ENCODE peak calls at places on chromosomes 4 and X, in eight cellular contexts. One of them, this sample, is unnamed.

GRCh38 chr4:75845992-75846391 is 56.3 kb downstream of the PPEF2 start:
- DNase-seq in esophagus muscularis mucosa: no peak
- DNase-seq in A549: peak; percentile 15
- DNase-seq in transverse colon: no peak
- DNase-seq in SK-N-SH: no peak
- DNase-seq in HepG2: no peak
- DNase-seq in ovary: no peak
- DNase-seq in GM12878: no peak
- DNase-seq in this sample: no peak

GRCh38 chr4:34181311-34181808 is 2063.0 kb downstream of the ARAP2 start:
- DNase-seq in esophagus muscularis mucosa: no peak
- DNase-seq in A549: peak; percentile 90
- DNase-seq in transverse colon: no peak
- DNase-seq in SK-N-SH: no peak
- DNase-seq in HepG2: no peak
- DNase-seq in ovary: no peak
- DNase-seq in GM12878: no peak
- DNase-seq in this sample: no peak

GRCh38 chr4:186514271-186514950 is 41.0 kb downstream of the MTNR1A start:
- DNase-seq in esophagus muscularis mucosa: no peak
- DNase-seq in A549: peak; percentile 1
- DNase-seq in transverse colon: no peak
- DNase-seq in SK-N-SH: no peak
- DNase-seq in HepG2: no peak
- DNase-seq in ovary: no peak
- DNase-seq in GM12878: no peak
- DNase-seq in this sample: no peak

GRCh38 chr4:127580300-127580699 is 52.5 kb upstream of the INTU start:
- DNase-seq in esophagus muscularis mucosa: no peak
- DNase-seq in A549: no peak
- DNase-seq in transverse colon: no peak
- DNase-seq in SK-N-SH: no peak
- DNase-seq in HepG2: no peak
- DNase-seq in ovary: no peak
- DNase-seq in GM12878: no peak
- DNase-seq in this sample: no peak

GRCh38 chr4:10034612-10035104 is 13.4 kb upstream of the SLC2A9 start:
- DNase-seq in esophagus muscularis mucosa: no peak
- DNase-seq in A549: no peak
- DNase-seq in transverse colon: no peak
- DNase-seq in SK-N-SH: no peak
- DNase-seq in HepG2: no peak
- DNase-seq in ovary: no peak
- DNase-seq in GM12878: no peak
- DNase-seq in this sample: no peak

GRCh38 chr4:4945021-4945420 is 74.2 kb downstream of the CYTL1 start:
- DNase-seq in esophagus muscularis mucosa: peak; percentile 68
- DNase-seq in A549: no peak
- DNase-seq in transverse colon: no peak
- DNase-seq in SK-N-SH: no peak
- DNase-seq in HepG2: no peak
- DNase-seq in ovary: no peak
- DNase-seq in GM12878: no peak
- DNase-seq in this sample: no peak

GRCh38 chrX:55486736-55487135 is 2.9 kb downstream of the USP51 start:
- DNase-seq in esophagus muscularis mucosa: no peak
- DNase-seq in A549: peak; percentile 4
- DNase-seq in transverse colon: no peak
- DNase-seq in SK-N-SH: no peak
- DNase-seq in HepG2: no peak
- DNase-seq in ovary: no peak
- DNase-seq in GM12878: no peak
- DNase-seq in this sample: no peak

GRCh38 chrX:23898412-23898959 is 9.3 kb downstream of the APOO start:
- DNase-seq in esophagus muscularis mucosa: no peak
- DNase-seq in A549: peak; percentile 78
- DNase-seq in transverse colon: no peak
- DNase-seq in SK-N-SH: no peak
- DNase-seq in HepG2: no peak
- DNase-seq in ovary: no peak
- DNase-seq in GM12878: no peak
- DNase-seq in this sample: no peak

GRCh38 chr4:67713531-67714247 is 12.7 kb upstream of the UBA6 start:
- DNase-seq in esophagus muscularis mucosa: no peak
- DNase-seq in A549: peak; percentile 45
- DNase-seq in transverse colon: no peak
- DNase-seq in SK-N-SH: no peak
- DNase-seq in HepG2: no peak
- DNase-seq in ovary: no peak
- DNase-seq in GM12878: no peak
- DNase-seq in this sample: no peak

GRCh38 chr4:149823770-149824221 is 8.2 kb upstream of the IQCM start:
- DNase-seq in esophagus muscularis mucosa: no peak
- DNase-seq in A549: peak; percentile 25
- DNase-seq in transverse colon: no peak
- DNase-seq in SK-N-SH: no peak
- DNase-seq in HepG2: no peak
- DNase-seq in ovary: no peak
- DNase-seq in GM12878: no peak
- DNase-seq in this sample: no peak

GRCh38 chr4:101954975-101955678 is 164.6 kb downstream of the BANK1 start:
- DNase-seq in esophagus muscularis mucosa: no peak
- DNase-seq in A549: no peak
- DNase-seq in transverse colon: no peak
- DNase-seq in SK-N-SH: no peak
- DNase-seq in HepG2: no peak
- DNase-seq in ovary: no peak
- DNase-seq in GM12878: no peak
- DNase-seq in this sample: no peak

GRCh38 chr4:6516762-6517161 is 44.3 kb upstream of the PPP2R2C start:
- DNase-seq in esophagus muscularis mucosa: no peak
- DNase-seq in A549: no peak
- DNase-seq in transverse colon: no peak
- DNase-seq in SK-N-SH: no peak
- DNase-seq in HepG2: no peak
- DNase-seq in ovary: no peak
- DNase-seq in GM12878: peak; percentile 17
- DNase-seq in this sample: no peak
- TF ChIP-seq EP300 in esophagus muscularis mucosa: no peak
- TF ChIP-seq EP300 in A549: no peak
- TF ChIP-seq EP300 in transverse colon: no peak
- TF ChIP-seq EP300 in SK-N-SH: no peak
- TF ChIP-seq EP300 in HepG2: no peak
- TF ChIP-seq EP300 in ovary: no peak
- TF ChIP-seq EP300 in GM12878: no peak
- TF ChIP-seq EP300 in this sample: no peak

GRCh38 chr4:173056708-173057107 is 111.9 kb upstream of the GALNT7 start:
- DNase-seq in esophagus muscularis mucosa: no peak
- DNase-seq in A549: no peak
- DNase-seq in transverse colon: no peak
- DNase-seq in SK-N-SH: no peak
- DNase-seq in HepG2: no peak
- DNase-seq in ovary: no peak
- DNase-seq in GM12878: no peak
- DNase-seq in this sample: no peak
- TF ChIP-seq EP300 in esophagus muscularis mucosa: no peak
- TF ChIP-seq EP300 in A549: no peak
- TF ChIP-seq EP300 in transverse colon: no peak
- TF ChIP-seq EP300 in SK-N-SH: no peak
- TF ChIP-seq EP300 in HepG2: no peak
- TF ChIP-seq EP300 in ovary: no peak
- TF ChIP-seq EP300 in GM12878: no peak
- TF ChIP-seq EP300 in this sample: no peak

GRCh38 chr4:118557298-118557851 is 127.8 kb upstream of the METTL14 start:
- DNase-seq in esophagus muscularis mucosa: no peak
- DNase-seq in A549: no peak
- DNase-seq in transverse colon: no peak
- DNase-seq in SK-N-SH: no peak
- DNase-seq in HepG2: no peak
- DNase-seq in ovary: no peak
- DNase-seq in GM12878: no peak
- DNase-seq in this sample: no peak
- TF ChIP-seq EP300 in esophagus muscularis mucosa: no peak
- TF ChIP-seq EP300 in A549: no peak
- TF ChIP-seq EP300 in transverse colon: no peak
- TF ChIP-seq EP300 in SK-N-SH: no peak
- TF ChIP-seq EP300 in HepG2: no peak
- TF ChIP-seq EP300 in ovary: no peak
- TF ChIP-seq EP300 in GM12878: no peak
- TF ChIP-seq EP300 in this sample: no peak

GRCh38 chr4:7798215-7798995 is 141.3 kb downstream of the AFAP1 start:
- DNase-seq in esophagus muscularis mucosa: no peak
- DNase-seq in A549: peak; percentile 49
- DNase-seq in transverse colon: no peak
- DNase-seq in SK-N-SH: no peak
- DNase-seq in HepG2: no peak
- DNase-seq in ovary: no peak
- DNase-seq in GM12878: no peak
- DNase-seq in this sample: peak; percentile 41

GRCh38 chr4:7797330-7797729 is 142.3 kb downstream of the AFAP1 start:
- DNase-seq in esophagus muscularis mucosa: no peak
- DNase-seq in A549: no peak
- DNase-seq in transverse colon: no peak
- DNase-seq in SK-N-SH: no peak
- DNase-seq in HepG2: no peak
- DNase-seq in ovary: no peak
- DNase-seq in GM12878: no peak
- DNase-seq in this sample: peak; percentile 21

GRCh38 chr4:7793186-7793585 is 146.5 kb downstream of the AFAP1 start:
- DNase-seq in esophagus muscularis mucosa: no peak
- DNase-seq in A549: no peak
- DNase-seq in transverse colon: no peak
- DNase-seq in SK-N-SH: no peak
- DNase-seq in HepG2: no peak
- DNase-seq in ovary: no peak
- DNase-seq in GM12878: no peak
- DNase-seq in this sample: no peak

GRCh38 chr4:7799306-7799705 is 140.4 kb downstream of the AFAP1 start:
- DNase-seq in esophagus muscularis mucosa: no peak
- DNase-seq in A549: no peak
- DNase-seq in transverse colon: no peak
- DNase-seq in SK-N-SH: no peak
- DNase-seq in HepG2: no peak
- DNase-seq in ovary: no peak
- DNase-seq in GM12878: no peak
- DNase-seq in this sample: peak; percentile 16

DNA sequence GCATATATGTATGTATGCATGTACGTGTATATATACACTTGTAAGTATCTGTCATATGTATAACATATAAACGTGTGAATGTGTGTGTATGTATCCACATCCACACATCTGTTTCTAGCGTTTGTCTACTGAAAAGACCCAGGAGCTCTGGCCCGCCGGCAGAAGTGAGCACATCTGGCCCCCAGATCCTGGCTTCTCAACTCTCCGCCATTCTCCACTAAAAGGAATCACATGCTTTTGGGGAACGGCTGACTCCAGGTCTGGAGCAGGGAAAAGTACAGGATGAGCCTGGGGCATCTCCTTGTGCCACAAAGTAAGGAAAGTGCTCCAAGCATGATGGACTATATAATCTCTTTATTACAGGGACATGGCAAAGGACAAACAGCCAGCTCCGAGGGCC is 143.7 kb downstream of the AFAP1 start:
- DNase-seq in esophagus muscularis mucosa: no peak
- DNase-seq in A549: no peak
- DNase-seq in transverse colon: no peak
- DNase-seq in SK-N-SH: peak; percentile 67
- DNase-seq in HepG2: no peak
- DNase-seq in ovary: no peak
- DNase-seq in GM12878: no peak
- DNase-seq in this sample: peak; percentile 47
- TF ChIP-seq EP300 in esophagus muscularis mucosa: no peak
- TF ChIP-seq EP300 in A549: no peak
- TF ChIP-seq EP300 in transverse colon: no peak
- TF ChIP-seq EP300 in SK-N-SH: no peak
- TF ChIP-seq EP300 in HepG2: no peak
- TF ChIP-seq EP300 in ovary: no peak
- TF ChIP-seq EP300 in GM12878: no peak
- TF ChIP-seq EP300 in this sample: no peak

GRCh38 chrX:43106009-43106408 is 328.0 kb upstream of the PPP1R2C start:
- DNase-seq in esophagus muscularis mucosa: no peak
- DNase-seq in A549: no peak
- DNase-seq in transverse colon: no peak
- DNase-seq in SK-N-SH: no peak
- DNase-seq in HepG2: no peak
- DNase-seq in ovary: no peak
- DNase-seq in GM12878: no peak
- DNase-seq in this sample: no peak

GRCh38 chrX:43108828-43109227 is 330.9 kb upstream of the PPP1R2C start:
- DNase-seq in esophagus muscularis mucosa: no peak
- DNase-seq in A549: no peak
- DNase-seq in transverse colon: no peak
- DNase-seq in SK-N-SH: no peak
- DNase-seq in HepG2: no peak
- DNase-seq in ovary: no peak
- DNase-seq in GM12878: no peak
- DNase-seq in this sample: no peak
- TF ChIP-seq EP300 in esophagus muscularis mucosa: no peak
- TF ChIP-seq EP300 in A549: no peak
- TF ChIP-seq EP300 in transverse colon: no peak
- TF ChIP-seq EP300 in SK-N-SH: no peak
- TF ChIP-seq EP300 in HepG2: no peak
- TF ChIP-seq EP300 in ovary: no peak
- TF ChIP-seq EP300 in GM12878: no peak
- TF ChIP-seq EP300 in this sample: no peak

GRCh38 chr4:24799544-24800272 is 4.3 kb downstream of the SOD3 start:
- DNase-seq in esophagus muscularis mucosa: peak; percentile 86
- DNase-seq in A549: no peak
- DNase-seq in transverse colon: no peak
- DNase-seq in SK-N-SH: peak; percentile 27
- DNase-seq in HepG2: no peak
- DNase-seq in ovary: no peak
- DNase-seq in GM12878: no peak
- DNase-seq in this sample: peak; percentile 72
- TF ChIP-seq EP300 in esophagus muscularis mucosa: no peak
- TF ChIP-seq EP300 in A549: no peak
- TF ChIP-seq EP300 in transverse colon: no peak
- TF ChIP-seq EP300 in SK-N-SH: no peak
- TF ChIP-seq EP300 in HepG2: no peak
- TF ChIP-seq EP300 in ovary: no peak
- TF ChIP-seq EP300 in GM12878: no peak
- TF ChIP-seq EP300 in this sample: no peak

GRCh38 chrX:151225843-151226242 is 49.5 kb downstream of the GPR50 start:
- DNase-seq in esophagus muscularis mucosa: no peak
- DNase-seq in A549: no peak
- DNase-seq in transverse colon: no peak
- DNase-seq in SK-N-SH: no peak
- DNase-seq in HepG2: no peak
- DNase-seq in ovary: no peak
- DNase-seq in GM12878: no peak
- DNase-seq in this sample: no peak

GRCh38 chrX:151226941-151227340 is 50.6 kb downstream of the GPR50 start:
- DNase-seq in esophagus muscularis mucosa: no peak
- DNase-seq in A549: no peak
- DNase-seq in transverse colon: no peak
- DNase-seq in SK-N-SH: no peak
- DNase-seq in HepG2: no peak
- DNase-seq in ovary: no peak
- DNase-seq in GM12878: no peak
- DNase-seq in this sample: no peak

GRCh38 chrX:151228935-151229334 is 52.6 kb downstream of the GPR50 start:
- DNase-seq in esophagus muscularis mucosa: no peak
- DNase-seq in A549: no peak
- DNase-seq in transverse colon: no peak
- DNase-seq in SK-N-SH: no peak
- DNase-seq in HepG2: no peak
- DNase-seq in ovary: no peak
- DNase-seq in GM12878: no peak
- DNase-seq in this sample: no peak

GRCh38 chrX:151227637-151228036 is 51.3 kb downstream of the GPR50 start:
- DNase-seq in esophagus muscularis mucosa: no peak
- DNase-seq in A549: no peak
- DNase-seq in transverse colon: no peak
- DNase-seq in SK-N-SH: no peak
- DNase-seq in HepG2: no peak
- DNase-seq in ovary: no peak
- DNase-seq in GM12878: no peak
- DNase-seq in this sample: no peak
- TF ChIP-seq EP300 in esophagus muscularis mucosa: no peak
- TF ChIP-seq EP300 in A549: no peak
- TF ChIP-seq EP300 in transverse colon: no peak
- TF ChIP-seq EP300 in SK-N-SH: no peak
- TF ChIP-seq EP300 in HepG2: no peak
- TF ChIP-seq EP300 in ovary: no peak
- TF ChIP-seq EP300 in GM12878: no peak
- TF ChIP-seq EP300 in this sample: no peak